ENCODE peak calls at places on chromosomes 13 and 19, in ten cellular contexts. O, H, P, K, L, C, N, Z, Y and R are unnamed samples.

GRCh38 chr13:73417012-73417615 is 358.3 kb downstream of the KLF5 start:
- DNase-seq in O (no peak), H (no peak), P (no peak), K (no peak), L (no peak), C (no peak), N (peak), Z (no peak), Y (no peak), R (no peak)

GRCh38 chr19:13284929-13285928 is 135.0 kb downstream of the IER2 start:
- DNase-seq in O (no peak), H (no peak), P (no peak), K (no peak), L (no peak), C (no peak), N (no peak), Z (no peak), Y (no peak), R (no peak)

GRCh38 chr13:49649244-49649962 is 21.1 kb downstream of the ARL11 start:
- DNase-seq in O (no peak), H (no peak), P (peak), K (no peak), L (peak), C (no peak), N (no peak), Z (no peak), Y (peak), R (no peak)

GRCh38 chr13:84446972-84447700 is 564.9 kb upstream of the SLITRK1 start:
- DNase-seq in O (no peak), H (no peak), P (no peak), K (no peak), L (peak), C (peak), N (no peak), Z (peak), Y (no peak), R (no peak)

GRCh38 chr13:52738719-52739467 is 727 bp downstream of the CNMD start:
- DNase-seq in O (no peak), H (no peak), P (no peak), K (peak), L (peak), C (peak), N (no peak), Z (no peak), Y (no peak), R (no peak)

GRCh38 chr19:24046550-24046949 is 40.4 kb upstream of the ZNF254 start:
- DNase-seq in O (no peak), H (no peak), P (no peak), K (no peak), L (no peak), C (no peak), N (no peak), Z (no peak), Y (no peak), R (no peak)

GRCh38 chr19:46040952-46041500 is at the start of gene IGFL4:
- DNase-seq in O (no peak), H (no peak), P (no peak), K (no peak), L (no peak), C (no peak), N (no peak), Z (no peak), Y (peak), R (peak)

GRCh38 chr13:44292545-44292944 is 81.1 kb upstream of the SERP2 start:
- DNase-seq in O (no peak), H (no peak), P (no peak), K (no peak), L (no peak), C (no peak), N (no peak), Z (no peak), Y (no peak), R (no peak)

GRCh38 chr19:7505682-7506384 is 10.1 kb upstream of the ZNF358 start:
- DNase-seq in O (no peak), H (no peak), P (no peak), K (no peak), L (peak), C (no peak), N (peak), Z (no peak), Y (no peak), R (no peak)

GRCh38 chr19:48152552-48152951 is 17.6 kb downstream of the LIG1 start:
- DNase-seq in O (peak), H (peak), P (peak), K (no peak), L (peak), C (peak), N (peak), Z (peak), Y (peak), R (no peak)

GRCh38 chr19:4633140-4633967 is 6.0 kb upstream of the TNFAIP8L1 start:
- DNase-seq in O (peak), H (no peak), P (peak), K (peak), L (peak), C (peak), N (peak), Z (peak), Y (peak), R (no peak)

GRCh38 chr13:39452834-39453233 is 150.2 kb downstream of the LHFPL6 start:
- DNase-seq in O (no peak), H (no peak), P (no peak), K (no peak), L (peak), C (no peak), N (no peak), Z (no peak), Y (no peak), R (no peak)

DNA sequence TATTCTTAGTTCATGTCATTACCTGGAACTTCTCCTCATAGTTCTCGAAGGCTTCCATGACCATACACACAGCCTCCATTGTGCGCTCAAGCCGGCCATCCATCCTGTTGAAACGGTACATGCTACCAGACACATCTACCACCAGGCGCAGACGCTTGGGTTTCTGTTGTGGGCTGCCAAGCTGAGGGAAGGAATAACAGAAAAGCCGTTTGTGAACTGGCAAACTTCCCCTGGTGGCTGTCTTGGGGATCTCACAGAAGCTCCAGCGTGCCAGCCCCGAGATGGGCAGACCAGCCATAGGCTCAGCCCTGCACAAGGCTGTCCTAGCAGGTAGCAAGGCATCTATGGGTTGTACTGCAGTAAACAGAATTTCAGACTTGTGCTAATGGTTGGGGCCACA is 130.1 kb downstream of the RGCC start:
- DNase-seq in O (no peak), H (no peak), P (no peak), K (no peak), L (no peak), C (no peak), N (no peak), Z (no peak), Y (no peak), R (no peak)
- TF ChIP-seq CTCF in O (no peak), H (no peak), P (no peak), K (no peak), L (peak), C (no peak), N (peak), Z (no peak), Y (peak), R (no peak)

GRCh38 chr19:33828266-33829075 is 31.8 kb downstream of the KCTD15 start:
- DNase-seq in O (no peak), H (no peak), P (no peak), K (peak), L (no peak), C (peak), N (no peak), Z (no peak), Y (no peak), R (no peak)
- H3K4me3 ChIP-seq in O (no peak), H (no peak), P (no peak), K (no peak), L (no peak), C (no peak), N (no peak), Z (no peak), Y (no peak), R (no peak)

GRCh38 chr19:2221918-2222317 is 14.2 kb downstream of the PLEKHJ1 start:
- DNase-seq in O (no peak), H (no peak), P (no peak), K (no peak), L (peak), C (no peak), N (peak), Z (no peak), Y (no peak), R (no peak)
- TF ChIP-seq CTCF in O (no peak), H (no peak), P (peak), K (peak), L (peak), C (no peak), N (peak), Z (no peak), Y (no peak), R (no peak)

GRCh38 chr19:35090160-35090794 is 25.3 kb upstream of the FXYD3 start:
- DNase-seq in O (peak), H (no peak), P (peak), K (peak), L (peak), C (no peak), N (peak), Z (peak), Y (peak), R (peak)
- H3K4me3 ChIP-seq in O (no peak), H (peak), P (no peak), K (no peak), L (no peak), C (no peak), N (no peak), Z (no peak), Y (no peak), R (no peak)

GRCh38 chr13:29105779-29106178 is 285.6 kb downstream of the MTUS2 start:
- DNase-seq in O (no peak), H (no peak), P (no peak), K (no peak), L (peak), C (no peak), N (peak), Z (no peak), Y (no peak), R (no peak)
- TF ChIP-seq CTCF in O (no peak), H (no peak), P (no peak), K (peak), L (no peak), C (no peak), N (peak), Z (no peak), Y (no peak), R (peak)

GRCh38 chr13:89514534-89515312 is 1832.8 kb upstream of the MIR17HG start:
- DNase-seq in O (no peak), H (no peak), P (peak), K (no peak), L (no peak), C (no peak), N (no peak), Z (no peak), Y (peak), R (no peak)
- H3K4me3 ChIP-seq in O (no peak), H (no peak), P (no peak), K (no peak), L (no peak), C (no peak), N (no peak), Z (no peak), Y (no peak), R (no peak)

GRCh38 chr13:100594731-100595130 is 6.1 kb upstream of the GGACT start:
- DNase-seq in O (peak), H (no peak), P (no peak), K (no peak), L (peak), C (no peak), N (no peak), Z (no peak), Y (no peak), R (no peak)
- TF ChIP-seq CTCF in O (peak), H (no peak), P (peak), K (peak), L (peak), C (no peak), N (peak), Z (peak), Y (peak), R (peak)

DNA sequence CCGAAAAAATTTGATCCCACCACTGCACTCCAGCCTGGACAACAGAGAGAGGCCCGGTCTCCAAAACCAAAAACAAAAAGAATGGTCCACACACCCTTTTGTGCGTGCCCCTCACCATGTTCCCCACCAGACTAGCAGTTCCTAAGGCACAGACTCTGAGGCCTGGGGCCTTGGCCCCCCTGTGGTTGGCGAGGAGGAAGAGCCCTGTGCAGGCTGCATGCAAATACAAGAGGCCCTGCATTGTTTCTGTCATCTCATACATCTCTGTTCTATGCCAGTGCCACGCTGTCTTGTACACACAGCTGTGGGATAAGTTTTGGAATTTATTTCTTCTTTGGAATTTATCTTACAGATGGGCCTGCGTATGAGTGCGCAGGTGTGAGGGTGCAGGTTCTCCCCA is 4.7 kb upstream of the YJEFN3 start:
- DNase-seq in O (no peak), H (no peak), P (no peak), K (no peak), L (no peak), C (no peak), N (no peak), Z (no peak), Y (no peak), R (no peak)
- H3K4me3 ChIP-seq in O (no peak), H (no peak), P (no peak), K (no peak), L (no peak), C (no peak), N (no peak), Z (no peak), Y (no peak), R (no peak)

GRCh38 chr19:51366999-51367564 is 894 bp upstream of the ETFB start:
- DNase-seq in O (no peak), H (no peak), P (no peak), K (peak), L (peak), C (peak), N (peak), Z (no peak), Y (no peak), R (no peak)

GRCh38 chr19:51367565-51368365 is 1.0 kb downstream of the CLDND2 start:
- DNase-seq in O (peak), H (peak), P (peak), K (peak), L (peak), C (peak), N (peak), Z (peak), Y (peak), R (peak)

GRCh38 chr19:51366050-51366998 is at the start of gene ETFB:
- DNase-seq in O (peak), H (peak), P (peak), K (peak), L (peak), C (peak), N (peak), Z (peak), Y (peak), R (peak)

GRCh38 chr19:51364200-51365106 is 1.7 kb downstream of the ETFB start:
- DNase-seq in O (no peak), H (no peak), P (no peak), K (no peak), L (no peak), C (no peak), N (no peak), Z (peak), Y (peak), R (no peak)

DNA sequence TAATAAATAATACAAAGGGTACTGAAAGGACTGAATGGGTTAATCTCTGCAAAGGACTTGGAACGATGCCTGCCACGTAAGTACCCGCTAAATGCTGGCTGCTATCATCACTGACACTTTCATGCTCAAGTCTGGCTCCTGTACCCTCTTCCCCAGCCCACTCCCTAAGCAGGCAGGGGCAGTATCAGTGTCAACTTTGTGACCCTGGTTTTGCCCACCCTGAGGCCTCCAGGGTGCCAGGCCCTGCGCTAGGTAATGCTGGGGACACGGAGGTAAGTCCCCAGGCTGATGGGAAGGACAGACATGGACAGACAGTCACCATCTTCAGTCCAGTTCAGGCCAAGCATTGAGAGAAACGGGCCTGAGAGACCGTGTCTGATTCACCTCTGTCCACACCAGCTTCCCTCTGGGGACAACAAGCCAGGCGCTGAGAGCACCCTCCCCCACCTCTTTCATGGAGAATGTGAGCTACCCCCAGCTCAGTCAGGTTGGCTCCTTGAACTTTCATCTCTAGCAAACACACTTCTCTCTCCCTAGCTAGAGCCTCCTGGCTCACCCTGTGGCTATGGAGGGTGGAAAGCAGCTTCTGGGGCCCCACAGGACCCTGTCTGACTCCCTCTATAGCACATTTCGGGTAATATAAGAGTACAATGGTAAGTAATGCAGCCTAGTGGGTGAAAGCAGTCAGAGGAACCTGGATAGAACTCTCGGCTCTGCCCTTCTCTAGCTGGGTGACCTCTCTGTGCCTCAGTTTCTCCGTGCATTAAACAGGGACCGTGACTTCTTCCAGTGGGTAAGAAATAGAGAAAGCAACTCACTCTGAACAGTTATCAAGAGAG is 758 bp downstream of the ETFB start:
- DNase-seq in O (peak), H (no peak), P (peak), K (no peak), L (peak), C (no peak), N (no peak), Z (peak), Y (peak), R (no peak)
- TF ChIP-seq CTCF in O (no peak), H (no peak), P (no peak), K (peak), L (peak), C (no peak), N (no peak), Z (no peak), Y (no peak), R (peak)

DNA sequence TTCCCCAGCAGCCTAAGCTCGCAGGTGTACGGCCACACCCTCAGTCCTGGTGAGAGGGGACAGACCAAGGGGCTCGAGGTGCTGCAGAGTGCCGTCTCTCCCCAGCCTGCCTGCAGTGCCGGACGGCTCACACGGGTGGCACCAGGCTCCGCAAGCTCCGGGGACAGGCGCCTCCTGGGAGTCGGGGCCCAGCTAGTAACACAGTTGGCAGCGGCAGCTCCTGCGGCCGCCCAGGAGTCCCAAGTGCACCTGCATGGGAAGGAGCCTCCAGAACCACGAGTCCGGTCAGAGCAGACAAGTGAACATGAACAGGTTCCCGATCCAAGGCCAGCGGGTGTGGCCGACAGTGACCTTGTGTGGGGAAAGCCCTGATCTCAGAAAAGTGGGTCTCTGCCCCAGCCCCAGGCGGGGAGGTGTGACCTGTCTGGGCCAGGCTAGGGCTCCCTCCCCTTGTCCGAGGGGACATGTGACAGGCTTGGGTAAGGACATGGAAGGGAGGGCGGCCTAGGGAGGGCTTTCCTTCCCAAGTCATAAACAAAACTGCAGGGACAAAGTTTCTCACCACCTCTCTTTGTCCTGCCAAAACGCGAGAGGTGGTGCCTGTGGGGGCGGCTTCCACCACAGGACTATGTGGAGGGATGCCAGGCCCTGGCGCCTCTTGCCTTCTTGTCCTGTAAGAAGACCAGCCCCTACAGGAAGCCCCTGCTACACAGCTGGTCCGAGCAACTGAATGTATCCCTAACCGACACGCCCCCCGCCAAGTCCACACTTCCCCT is 46.5 kb downstream of the MLLT1 start:
- DNase-seq in O (no peak), H (peak), P (peak), K (peak), L (no peak), C (peak), N (no peak), Z (peak), Y (no peak), R (no peak)
- H3K4me3 ChIP-seq in O (no peak), H (peak), P (no peak), K (no peak), L (no peak), C (no peak), N (no peak), Z (no peak), Y (no peak), R (no peak)